ENCODE peak calls at places on chromosome 4, in four cellular contexts. Q, D, E and P are unnamed samples.

GRCh38 chr4:14218641-14219040 is 591.1 kb upstream of the BOD1L1 start:
- DNase-seq in Q (no peak), D (no peak), E (no peak), P (no peak)

GRCh38 chr4:172270421-172270820 is 457.2 kb downstream of the GALNTL6 start:
- DNase-seq in Q (no peak), D (no peak), E (no peak), P (no peak)

GRCh38 chr4:122823476-122823875 is 3.2 kb upstream of the FGF2 start:
- DNase-seq in Q (no peak), D (no peak), E (no peak), P (no peak)

GRCh38 chr4:24256547-24256946 is 327.8 kb downstream of the DHX15 start:
- DNase-seq in Q (no peak), D (no peak), E (no peak), P (no peak)

GRCh38 chr4:7892212-7893019 is 47.2 kb downstream of the AFAP1 start:
- DNase-seq in Q (no peak), D (peak; percentile 98), E (no peak), P (no peak)

GRCh38 chr4:15547392-15547791 is 77.7 kb downstream of the CC2D2A start:
- DNase-seq in Q (no peak), D (no peak), E (no peak), P (no peak)

GRCh38 chr4:182042945-182043344 is 200.3 kb upstream of the TENM3 start:
- DNase-seq in Q (no peak), D (no peak), E (no peak), P (no peak)

GRCh38 chr4:7637139-7637538 is 202.4 kb upstream of the PSAPL1 start:
- DNase-seq in Q (no peak), D (no peak), E (no peak), P (no peak)

GRCh38 chr4:76305971-76306881 is at the start of gene STBD1:
- DNase-seq in Q (peak; percentile 88), D (peak; percentile 49), E (peak; percentile 90), P (peak; percentile 85)

GRCh38 chr4:7367894-7368293 is 66.8 kb downstream of the PSAPL1 start:
- DNase-seq in Q (no peak), D (no peak), E (no peak), P (no peak)

GRCh38 chr4:24121395-24122175 is 231.7 kb upstream of the PPARGC1A start:
- DNase-seq in Q (no peak), D (peak; percentile 56), E (no peak), P (no peak)

GRCh38 chr4:101205878-101206277 is 141.4 kb downstream of the PPP3CA start:
- DNase-seq in Q (no peak), D (peak; percentile 63), E (no peak), P (peak; percentile 13)

GRCh38 chr4:106587558-106587957 is 219.0 kb upstream of the GIMD1 start:
- DNase-seq in Q (no peak), D (peak; percentile 67), E (no peak), P (no peak)

GRCh38 chr4:163166041-163166579 is 580 bp downstream of the NAF1 start:
- DNase-seq in Q (peak; percentile 60), D (peak; percentile 33), E (peak; percentile 77), P (peak; percentile 60)

GRCh38 chr4:95232358-95233156 is 316.2 kb downstream of the UNC5C start:
- DNase-seq in Q (no peak), D (no peak), E (no peak), P (no peak)

GRCh38 chr4:79913581-79913980 is 159.4 kb downstream of the ANTXR2 start:
- DNase-seq in Q (no peak), D (peak; percentile 83), E (no peak), P (no peak)

GRCh38 chr4:23429497-23429896 is 460.4 kb downstream of the PPARGC1A start:
- DNase-seq in Q (no peak), D (no peak), E (no peak), P (no peak)

GRCh38 chr4:151629097-151629783 is 131.6 kb downstream of the GATB start:
- DNase-seq in Q (no peak), D (no peak), E (no peak), P (no peak)

GRCh38 chr4:185396724-185397402 is at the start of gene ANKRD37:
- DNase-seq in Q (peak; percentile 69), D (peak; percentile 19), E (peak; percentile 92), P (peak; percentile 96)

GRCh38 chr4:6658635-6659075 is 18.2 kb downstream of the MRFAP1 start:
- DNase-seq in Q (peak; percentile 49), D (peak; percentile 28), E (peak; percentile 73), P (no peak)

GRCh38 chr4:168832746-168833575 is 177.1 kb downstream of the CBR4 start:
- DNase-seq in Q (peak; percentile 71), D (no peak), E (peak; percentile 80), P (peak; percentile 50)

GRCh38 chr4:127975121-127975770 is 10.0 kb downstream of the ABHD18 start:
- DNase-seq in Q (no peak), D (peak; percentile 82), E (no peak), P (no peak)

GRCh38 chr4:140061883-140062282 is 92.1 kb downstream of the MAML3 start:
- DNase-seq in Q (no peak), D (no peak), E (no peak), P (peak; percentile 67)

GRCh38 chr4:102683846-102684581 is 76.8 kb downstream of the MANBA start:
- DNase-seq in Q (no peak), D (peak; percentile 25), E (no peak), P (peak; percentile 60)

GRCh38 chr4:3709846-3710441 is 56.2 kb upstream of the ADRA2C start:
- DNase-seq in Q (no peak), D (no peak), E (no peak), P (peak; percentile 32)

GRCh38 chr4:5710962-5711478 is at the start of gene EVC:
- DNase-seq in Q (peak; percentile 82), D (peak; percentile 74), E (peak; percentile 85), P (peak; percentile 47)

GRCh38 chr4:37653601-37654000 is 32.6 kb downstream of the RELL1 start:
- DNase-seq in Q (peak; percentile 44), D (no peak), E (no peak), P (no peak)

GRCh38 chr4:3823496-3824341 is 57.5 kb downstream of the ADRA2C start:
- DNase-seq in Q (no peak), D (no peak), E (no peak), P (peak; percentile 67)

GRCh38 chr4:55784747-55785146 is 34.8 kb upstream of the EXOC1L start:
- DNase-seq in Q (no peak), D (no peak), E (no peak), P (no peak)

GRCh38 chr4:144584428-144584827 is 61.5 kb upstream of the HHIP start:
- DNase-seq in Q (no peak), D (no peak), E (no peak), P (no peak)

GRCh38 chr4:155578726-155579385 is 87.8 kb upstream of the GUCY1A1 start:
- DNase-seq in Q (no peak), D (no peak), E (no peak), P (no peak)

GRCh38 chr4:145623831-145624230 is 4.6 kb downstream of the MMAA start:
- DNase-seq in Q (no peak), D (peak; percentile 65), E (no peak), P (no peak)

GRCh38 chr4:139844057-139844456 is 178.4 kb downstream of the MGST2 start:
- DNase-seq in Q (no peak), D (no peak), E (no peak), P (peak; percentile 4)

GRCh38 chr4:1231637-1232360 is 17.1 kb downstream of the CTBP1 start:
- DNase-seq in Q (no peak), D (no peak), E (no peak), P (no peak)
- H3K14ac ChIP-seq in Q (no peak overlapping the region), D (no peak overlapping the region), E (no peak overlapping the region), P (no peak overlapping the region)

GRCh38 chr4:153222162-153222789 is 18.0 kb downstream of the TRIM2 start:
- DNase-seq in Q (peak; percentile 82), D (peak; percentile 87), E (peak; percentile 65), P (peak; percentile 42)
- H3K14ac ChIP-seq in Q (no peak overlapping the region), D (peak overlapping the region; percentile 74), E (no peak overlapping the region), P (peak overlapping the region; percentile 94)

DNA sequence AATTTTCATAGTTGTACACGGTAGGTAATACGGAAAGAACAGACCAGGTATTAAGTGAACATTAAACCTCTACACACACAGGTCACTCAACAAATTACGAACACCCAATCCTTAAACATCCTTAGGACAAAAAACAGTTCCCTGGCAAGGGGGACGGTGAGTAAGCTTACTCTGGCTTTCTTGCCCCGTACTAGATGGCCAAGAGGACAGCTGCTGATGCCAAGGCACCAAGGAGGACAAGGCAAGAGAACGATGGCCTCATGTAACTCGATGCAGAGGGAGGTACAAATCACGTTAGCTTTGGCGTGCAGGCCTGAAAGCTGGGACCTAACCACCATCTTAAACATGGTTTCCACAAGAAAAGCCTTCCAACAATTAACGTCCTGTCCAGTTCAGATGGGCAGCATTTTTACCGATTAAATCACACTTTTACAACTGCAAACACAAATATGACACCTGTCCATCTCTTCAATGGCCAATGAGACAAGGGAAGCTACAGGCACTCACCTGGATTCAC is 23.7 kb downstream of the FAT1 start:
- DNase-seq in Q (no peak), D (no peak), E (no peak), P (no peak)
- H3K14ac ChIP-seq in Q (no peak overlapping the region), D (peak overlapping the region; percentile 26), E (no peak overlapping the region), P (peak overlapping the region; percentile 90)

GRCh38 chr4:136946307-136946907 is 585.9 kb downstream of the PCDH18 start:
- DNase-seq in Q (no peak), D (no peak), E (no peak), P (no peak)
- H3K14ac ChIP-seq in Q (peak overlapping the region; percentile 47), D (no peak overlapping the region), E (no peak overlapping the region), P (no peak overlapping the region)

GRCh38 chr4:42638993-42639392 is 17.9 kb downstream of the ATP8A1 start:
- DNase-seq in Q (no peak), D (no peak), E (no peak), P (no peak)

GRCh38 chr4:42637104-42637503 is 19.8 kb downstream of the ATP8A1 start:
- DNase-seq in Q (no peak), D (no peak), E (no peak), P (no peak)

GRCh38 chr4:42638276-42638675 is 18.6 kb downstream of the ATP8A1 start:
- DNase-seq in Q (no peak), D (no peak), E (no peak), P (no peak)

GRCh38 chr4:42637861-42638260 is 19.0 kb downstream of the ATP8A1 start:
- DNase-seq in Q (no peak), D (no peak), E (no peak), P (no peak)

GRCh38 chr4:42636591-42636990 is 20.3 kb downstream of the ATP8A1 start:
- DNase-seq in Q (no peak), D (no peak), E (no peak), P (no peak)
- H3K14ac ChIP-seq in Q (no peak overlapping the region), D (no peak overlapping the region), E (no peak overlapping the region), P (no peak overlapping the region)

GRCh38 chr4:53507671-53508286 is 83.5 kb downstream of the LNX1 start:
- DNase-seq in Q (no peak), D (peak; percentile 48), E (no peak), P (no peak)
- H3K14ac ChIP-seq in Q (no peak overlapping the region), D (no peak overlapping the region), E (no peak overlapping the region), P (no peak overlapping the region)